ENCODE peak calls at places on chromosome 9, in six cellular contexts. One of them, this sample, is unnamed.

GRCh38 chr9:28289732-28290131 is 716.5 kb upstream of the C9orf72 start:
- DNase-seq in transverse colon: no peak
- DNase-seq in HepG2: no peak
- DNase-seq in H1: no peak
- DNase-seq in GM12891: no peak
- DNase-seq in prostate gland: no peak
- DNase-seq in this sample: no peak

GRCh38 chr9:135969064-135969683 is 8.0 kb upstream of the UBAC1 start:
- DNase-seq in transverse colon: no peak
- DNase-seq in HepG2: no peak
- DNase-seq in prostate gland: no peak
- DNase-seq in H1: no peak
- DNase-seq in GM12891: no peak
- DNase-seq in this sample: no peak

GRCh38 chr9:14315754-14316573 is 2.0 kb upstream of the NFIB start:
- DNase-seq in HepG2: no peak
- DNase-seq in GM12891: no peak
- DNase-seq in H1: no peak
- DNase-seq in prostate gland: peak
- DNase-seq in transverse colon: peak
- DNase-seq in this sample: no peak

GRCh38 chr9:89593776-89594427 is 10.9 kb upstream of the GADD45G start:
- DNase-seq in prostate gland: no peak
- DNase-seq in transverse colon: peak
- DNase-seq in GM12891: peak
- DNase-seq in HepG2: peak
- DNase-seq in H1: no peak
- DNase-seq in this sample: peak

GRCh38 chr9:126704157-126704941 is 90.6 kb downstream of the LMX1B start:
- DNase-seq in prostate gland: no peak
- DNase-seq in transverse colon: no peak
- DNase-seq in HepG2: no peak
- DNase-seq in H1: no peak
- DNase-seq in GM12891: peak
- DNase-seq in this sample: peak

GRCh38 chr9:1604942-1605560 is 410.1 kb upstream of the SMARCA2 start:
- DNase-seq in H1: no peak
- DNase-seq in prostate gland: no peak
- DNase-seq in HepG2: peak
- DNase-seq in GM12891: peak
- DNase-seq in transverse colon: no peak
- DNase-seq in this sample: no peak

GRCh38 chr9:70315389-70315788 is 56.6 kb downstream of the SMC5 start:
- DNase-seq in HepG2: no peak
- DNase-seq in prostate gland: no peak
- DNase-seq in GM12891: no peak
- DNase-seq in H1: no peak
- DNase-seq in transverse colon: no peak
- DNase-seq in this sample: no peak

GRCh38 chr9:104868687-104869404 is 59.1 kb downstream of the ABCA1 start:
- DNase-seq in HepG2: no peak
- DNase-seq in GM12891: peak
- DNase-seq in H1: no peak
- DNase-seq in transverse colon: peak
- DNase-seq in prostate gland: peak
- DNase-seq in this sample: peak

GRCh38 chr9:126853667-126854066 is 6.8 kb upstream of the ZBTB34 start:
- DNase-seq in prostate gland: no peak
- DNase-seq in H1: no peak
- DNase-seq in GM12891: no peak
- DNase-seq in transverse colon: no peak
- DNase-seq in HepG2: no peak
- DNase-seq in this sample: no peak

GRCh38 chr9:105308448-105309412 is 64.3 kb downstream of the SLC44A1 start:
- DNase-seq in HepG2: no peak
- DNase-seq in GM12891: no peak
- DNase-seq in H1: no peak
- DNase-seq in prostate gland: no peak
- DNase-seq in transverse colon: no peak
- DNase-seq in this sample: no peak

GRCh38 chr9:83920469-83920941 is 727 bp downstream of the KIF27 start:
- DNase-seq in H1: no peak
- DNase-seq in GM12891: peak
- DNase-seq in prostate gland: peak
- DNase-seq in HepG2: peak
- DNase-seq in transverse colon: peak
- DNase-seq in this sample: peak

GRCh38 chr9:95874989-95875304 is 544 bp upstream of the ERCC6L2 start:
- DNase-seq in GM12891: no peak
- DNase-seq in transverse colon: peak
- DNase-seq in prostate gland: peak
- DNase-seq in H1: no peak
- DNase-seq in HepG2: peak
- DNase-seq in this sample: peak

GRCh38 chr9:134922066-134922931 is 4.6 kb upstream of the FCN1 start:
- DNase-seq in transverse colon: no peak
- DNase-seq in H1: no peak
- DNase-seq in GM12891: no peak
- DNase-seq in HepG2: no peak
- DNase-seq in prostate gland: no peak
- DNase-seq in this sample: no peak

GRCh38 chr9:277595-278330 is 63.1 kb downstream of the DOCK8 start:
- DNase-seq in GM12891: no peak
- DNase-seq in H1: no peak
- DNase-seq in transverse colon: no peak
- DNase-seq in prostate gland: no peak
- DNase-seq in HepG2: no peak
- DNase-seq in this sample: no peak

GRCh38 chr9:270657-271237 is 56.1 kb downstream of the DOCK8 start:
- DNase-seq in transverse colon: no peak
- DNase-seq in GM12891: no peak
- DNase-seq in HepG2: no peak
- DNase-seq in prostate gland: no peak
- DNase-seq in H1: no peak
- DNase-seq in this sample: no peak

GRCh38 chr9:272251-273213 is 57.9 kb downstream of the DOCK8 start:
- DNase-seq in transverse colon: peak
- DNase-seq in prostate gland: no peak
- DNase-seq in H1: no peak
- DNase-seq in GM12891: peak
- DNase-seq in HepG2: no peak
- DNase-seq in this sample: peak

GRCh38 chr9:278651-279050 is 64.0 kb downstream of the DOCK8 start:
- DNase-seq in transverse colon: peak
- DNase-seq in GM12891: no peak
- DNase-seq in prostate gland: no peak
- DNase-seq in HepG2: no peak
- DNase-seq in H1: no peak
- DNase-seq in this sample: no peak

DNA sequence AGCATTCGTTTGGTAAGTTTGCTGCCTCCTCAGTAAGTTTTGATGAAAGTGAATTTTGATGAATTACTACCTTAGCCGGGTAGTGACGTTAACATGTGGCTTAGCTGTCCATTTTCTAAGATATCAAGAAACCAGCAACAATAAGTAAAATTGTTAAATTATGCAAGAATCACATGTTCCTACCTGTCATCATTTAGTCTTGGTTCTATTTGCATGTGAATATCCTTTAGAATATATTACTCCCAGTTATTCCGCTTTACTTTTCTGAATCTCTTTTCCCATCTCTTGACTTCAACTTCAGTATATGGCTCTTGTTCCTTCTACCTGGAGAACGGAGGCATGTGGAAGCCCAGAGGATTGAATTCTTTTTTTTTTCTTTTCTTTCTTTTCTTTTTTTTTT is 59.4 kb downstream of the DOCK8 start:
- DNase-seq in prostate gland: no peak
- DNase-seq in HepG2: no peak
- DNase-seq in GM12891: no peak
- DNase-seq in transverse colon: no peak
- DNase-seq in H1: no peak
- DNase-seq in this sample: no peak
- TF ChIP-seq POLR2AphosphoS5 in prostate gland: no peak
- TF ChIP-seq POLR2AphosphoS5 in HepG2: no peak
- TF ChIP-seq POLR2AphosphoS5 in GM12891: no peak
- TF ChIP-seq POLR2AphosphoS5 in transverse colon: no peak
- TF ChIP-seq POLR2AphosphoS5 in H1: no peak
- TF ChIP-seq POLR2AphosphoS5 in this sample: no peak

GRCh38 chr9:127878001-127878651 is 651 bp upstream of the AK1 start:
- DNase-seq in H1: no peak
- DNase-seq in HepG2: no peak
- DNase-seq in GM12891: no peak
- DNase-seq in transverse colon: no peak
- DNase-seq in prostate gland: no peak
- DNase-seq in this sample: no peak

GRCh38 chr9:127876026-127876763 is 1.3 kb downstream of the AK1 start:
- DNase-seq in prostate gland: no peak
- DNase-seq in HepG2: no peak
- DNase-seq in transverse colon: peak
- DNase-seq in GM12891: no peak
- DNase-seq in H1: no peak
- DNase-seq in this sample: no peak

GRCh38 chr9:127878652-127879377 is 1.3 kb upstream of the AK1 start:
- DNase-seq in HepG2: no peak
- DNase-seq in prostate gland: no peak
- DNase-seq in transverse colon: no peak
- DNase-seq in GM12891: no peak
- DNase-seq in H1: no peak
- DNase-seq in this sample: no peak

GRCh38 chr9:127876764-127877562 is 512 bp downstream of the AK1 start:
- DNase-seq in transverse colon: no peak
- DNase-seq in prostate gland: no peak
- DNase-seq in HepG2: no peak
- DNase-seq in GM12891: no peak
- DNase-seq in H1: no peak
- DNase-seq in this sample: no peak

DNA sequence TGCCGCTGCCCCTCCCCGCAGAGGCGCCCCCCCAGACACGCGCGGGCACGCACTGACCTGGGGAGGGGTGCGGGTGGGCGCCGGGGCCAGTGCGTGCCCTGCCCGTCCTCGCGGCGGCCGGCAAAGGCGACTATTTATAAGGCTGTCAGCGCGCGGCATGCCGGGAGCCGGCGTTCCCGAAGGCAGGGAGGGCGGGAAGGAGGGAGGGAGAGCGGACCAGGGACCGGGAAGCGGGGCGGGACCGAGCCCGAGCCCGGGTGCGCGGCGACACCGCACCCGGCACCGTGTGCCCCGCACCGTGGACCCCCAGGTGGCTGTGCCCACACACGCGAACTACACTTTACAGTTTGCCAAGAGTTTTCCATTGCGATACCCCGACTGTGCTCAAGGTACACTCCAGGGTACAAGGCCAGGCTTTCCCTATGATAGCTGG is at the start of gene AK1:
- DNase-seq in GM12891: no peak
- DNase-seq in transverse colon: peak
- DNase-seq in prostate gland: peak
- DNase-seq in HepG2: no peak
- DNase-seq in H1: no peak
- DNase-seq in this sample: no peak
- TF ChIP-seq POLR2A in GM12891: no peak
- TF ChIP-seq POLR2A in transverse colon: peak
- TF ChIP-seq POLR2A in prostate gland: peak
- TF ChIP-seq POLR2A in HepG2: peak
- TF ChIP-seq POLR2A in H1: peak
- TF ChIP-seq POLR2A in this sample: no peak

GRCh38 chr9:77982985-77983662 is 48.5 kb downstream of the GNAQ start:
- DNase-seq in transverse colon: no peak
- DNase-seq in H1: no peak
- DNase-seq in GM12891: no peak
- DNase-seq in HepG2: no peak
- DNase-seq in prostate gland: no peak
- DNase-seq in this sample: no peak

GRCh38 chr9:77980622-77981021 is 51.0 kb downstream of the GNAQ start:
- DNase-seq in prostate gland: no peak
- DNase-seq in H1: no peak
- DNase-seq in GM12891: no peak
- DNase-seq in transverse colon: no peak
- DNase-seq in HepG2: no peak
- DNase-seq in this sample: no peak

GRCh38 chr9:77981907-77982306 is 49.7 kb downstream of the GNAQ start:
- DNase-seq in transverse colon: no peak
- DNase-seq in H1: no peak
- DNase-seq in HepG2: no peak
- DNase-seq in GM12891: no peak
- DNase-seq in prostate gland: no peak
- DNase-seq in this sample: no peak

GRCh38 chr9:77978086-77978781 is 53.4 kb downstream of the GNAQ start:
- DNase-seq in transverse colon: no peak
- DNase-seq in H1: no peak
- DNase-seq in GM12891: no peak
- DNase-seq in prostate gland: no peak
- DNase-seq in HepG2: no peak
- DNase-seq in this sample: no peak

GRCh38 chr9:77981332-77981731 is 50.3 kb downstream of the GNAQ start:
- DNase-seq in H1: no peak
- DNase-seq in prostate gland: peak
- DNase-seq in HepG2: no peak
- DNase-seq in transverse colon: peak
- DNase-seq in GM12891: no peak
- DNase-seq in this sample: no peak
- TF ChIP-seq POLR2AphosphoS5 in H1: no peak
- TF ChIP-seq POLR2AphosphoS5 in prostate gland: peak
- TF ChIP-seq POLR2AphosphoS5 in HepG2: no peak
- TF ChIP-seq POLR2AphosphoS5 in transverse colon: peak
- TF ChIP-seq POLR2AphosphoS5 in GM12891: no peak
- TF ChIP-seq POLR2AphosphoS5 in this sample: no peak

DNA sequence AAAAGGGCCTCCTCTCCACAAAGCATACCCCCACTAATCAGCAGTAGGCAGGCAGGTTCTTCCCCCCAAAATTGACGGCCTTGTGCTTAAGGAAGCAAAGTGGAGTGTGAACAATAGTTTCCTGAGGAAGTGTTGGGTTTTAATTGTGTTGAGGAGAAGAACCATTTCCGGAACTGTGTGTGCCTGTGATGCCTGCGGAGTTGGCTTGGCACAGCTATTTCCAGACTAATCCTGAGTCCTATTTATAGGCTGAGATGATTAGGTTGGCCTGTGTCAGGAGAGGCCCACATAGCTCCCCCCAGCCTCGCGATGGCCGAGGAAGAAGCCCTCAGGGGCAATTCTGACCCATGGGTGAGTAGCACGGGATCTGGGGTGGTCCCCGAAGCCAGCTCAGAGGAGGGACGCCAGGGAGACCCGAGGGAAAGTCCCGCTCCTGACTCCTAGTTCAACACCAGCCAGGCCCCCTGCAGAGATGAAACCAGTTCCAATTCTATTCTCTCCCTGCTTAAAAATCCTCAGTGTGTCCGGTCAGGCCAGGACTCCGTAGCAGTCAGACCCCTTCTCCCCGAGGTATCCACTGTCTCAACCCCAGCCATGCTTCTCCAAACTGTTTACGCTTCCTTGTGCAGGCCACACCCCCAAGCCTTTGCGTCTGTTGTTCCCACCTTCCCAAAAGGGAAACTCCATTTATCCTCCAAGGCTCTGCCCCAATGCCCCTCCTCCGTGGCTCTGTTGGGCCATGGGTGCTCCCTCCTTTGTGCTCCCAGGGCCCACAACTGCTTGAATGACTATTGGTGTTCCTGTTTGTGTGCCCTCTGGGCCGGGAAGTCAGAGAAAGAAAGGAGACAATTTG is 18.1 kb downstream of the GSN start:
- DNase-seq in HepG2: no peak
- DNase-seq in prostate gland: peak
- DNase-seq in transverse colon: peak
- DNase-seq in GM12891: no peak
- DNase-seq in H1: no peak
- DNase-seq in this sample: no peak
- TF ChIP-seq POLR2A in HepG2: no peak
- TF ChIP-seq POLR2A in prostate gland: peak
- TF ChIP-seq POLR2A in transverse colon: peak
- TF ChIP-seq POLR2A in GM12891: no peak
- TF ChIP-seq POLR2A in H1: no peak
- TF ChIP-seq POLR2A in this sample: no peak

This sample was measured in GM12892.